ENCODE peak calls at places on chromosome 14, in four cellular contexts. One of them, this sample, is unnamed.
A peak's percentile ranks its signal among the peaks of the same experiment; 100 is the strongest.

GRCh38 chr14:53391631-53392030 is 238.5 kb upstream of the DDHD1 start:
- DNase-seq in central memory CD4-positive, alpha-beta T cell: no peak
- DNase-seq in GM10248: no peak
- DNase-seq in amniotic stem cell: peak; percentile 7
- DNase-seq in this sample: peak; percentile 72

GRCh38 chr14:69464379-69464778 is 20.1 kb upstream of the PLEKHD1 start:
- DNase-seq in amniotic stem cell: no peak
- DNase-seq in GM10248: no peak
- DNase-seq in central memory CD4-positive, alpha-beta T cell: no peak
- DNase-seq in this sample: no peak

GRCh38 chr14:50093496-50093895 is 22.9 kb downstream of the VCPKMT start:
- DNase-seq in central memory CD4-positive, alpha-beta T cell: no peak
- DNase-seq in GM10248: no peak
- DNase-seq in amniotic stem cell: no peak
- DNase-seq in this sample: no peak

GRCh38 chr14:34030864-34031263 is 80.0 kb upstream of the EGLN3 start:
- DNase-seq in central memory CD4-positive, alpha-beta T cell: no peak
- DNase-seq in GM10248: no peak
- DNase-seq in amniotic stem cell: no peak
- DNase-seq in this sample: no peak

GRCh38 chr14:80323266-80323665 is 112.0 kb upstream of the DIO2 start:
- DNase-seq in central memory CD4-positive, alpha-beta T cell: no peak
- DNase-seq in amniotic stem cell: no peak
- DNase-seq in GM10248: no peak
- DNase-seq in this sample: no peak

GRCh38 chr14:104802913-104803184 is 1.9 kb downstream of the ZBTB42 start:
- DNase-seq in amniotic stem cell: no peak
- DNase-seq in GM10248: no peak
- DNase-seq in central memory CD4-positive, alpha-beta T cell: no peak
- DNase-seq in this sample: no peak

GRCh38 chr14:39179042-39179441 is 4.0 kb downstream of the PNN start:
- DNase-seq in amniotic stem cell: no peak
- DNase-seq in central memory CD4-positive, alpha-beta T cell: no peak
- DNase-seq in GM10248: no peak
- DNase-seq in this sample: no peak

GRCh38 chr14:64721899-64722298 is 17.7 kb downstream of the PLEKHG3 start:
- DNase-seq in amniotic stem cell: no peak
- DNase-seq in GM10248: no peak
- DNase-seq in central memory CD4-positive, alpha-beta T cell: no peak
- DNase-seq in this sample: no peak

GRCh38 chr14:97458302-97459137 is 661.3 kb downstream of the VRK1 start:
- DNase-seq in GM10248: peak; percentile 15
- DNase-seq in amniotic stem cell: no peak
- DNase-seq in central memory CD4-positive, alpha-beta T cell: peak; percentile 87
- DNase-seq in this sample: no peak